ENCODE peak calls at places on chromosomes 12 and 14, in seven cellular contexts. I, J, R, P, Q, V and A are unnamed samples.

GRCh38 chr14:103362780-103363179 is 22.4 kb upstream of the MARK3 start:
- DNase-seq in J (no peak), R (no peak), Q (no peak), V (peak), P (no peak), I (no peak), A (no peak)

GRCh38 chr14:23482814-23483128 is 13.3 kb downstream of the NGDN start:
- DNase-seq in P (no peak), J (no peak), V (no peak), I (no peak), R (no peak), Q (no peak), A (no peak)

GRCh38 chr14:64501326-64502171 is 2.1 kb downstream of the ZBTB25 start:
- DNase-seq in J (no peak), I (no peak), V (peak), Q (peak), R (peak), P (peak), A (no peak)

GRCh38 chr14:63933110-63933509 is 80.3 kb downstream of the SYNE2 start:
- DNase-seq in V (no peak), R (no peak), Q (no peak), J (no peak), P (no peak), I (no peak), A (no peak)

GRCh38 chr14:68508581-68508980 is 284.3 kb downstream of the ZFP36L1 start:
- DNase-seq in Q (no peak), J (no peak), P (no peak), I (no peak), R (no peak), V (no peak), A (no peak)

GRCh38 chr14:96051231-96051630 is 12.1 kb downstream of the C14orf132 start:
- DNase-seq in V (no peak), I (no peak), Q (no peak), J (no peak), R (no peak), P (no peak), A (no peak)

GRCh38 chr12:92075425-92075891 is 70.2 kb downstream of the BTG1 start:
- DNase-seq in R (peak), V (peak), I (no peak), Q (peak), P (peak), J (no peak), A (no peak)

GRCh38 chr12:29286081-29286800 is 94.7 kb downstream of the ERGIC2 start:
- DNase-seq in I (no peak), J (no peak), Q (peak), R (no peak), V (peak), P (no peak), A (no peak)

GRCh38 chr12:105935981-105936380 is 202.8 kb downstream of the NUAK1 start:
- DNase-seq in I (no peak), J (no peak), P (no peak), V (peak), R (peak), Q (peak), A (no peak)

GRCh38 chr12:78759387-78759786 is 105.2 kb upstream of the SYT1 start:
- DNase-seq in P (peak), R (peak), V (no peak), Q (peak), I (no peak), J (no peak), A (peak)

GRCh38 chr14:70094631-70095030 is 94.1 kb downstream of the SLC8A3 start:
- DNase-seq in I (no peak), V (no peak), J (no peak), P (no peak), Q (no peak), R (no peak), A (no peak)

GRCh38 chr14:74509587-74510210 is 16.1 kb downstream of the ISCA2 start:
- DNase-seq in I (no peak), V (no peak), J (no peak), R (no peak), Q (no peak), P (no peak), A (peak)

GRCh38 chr12:4589941-4590340 is 27.9 kb downstream of the DYRK4 start:
- DNase-seq in V (no peak), P (no peak), J (no peak), I (no peak), R (no peak), Q (peak), A (no peak)

GRCh38 chr12:130141105-130141504 is 21.2 kb upstream of the FZD10 start:
- DNase-seq in Q (no peak), J (no peak), R (no peak), P (no peak), V (no peak), I (no peak), A (no peak)

GRCh38 chr12:62522984-62523383 is 56.4 kb downstream of the MON2 start:
- DNase-seq in P (no peak), Q (peak), V (no peak), J (no peak), R (no peak), I (no peak), A (no peak)

GRCh38 chr12:120495189-120495722 is 657 bp upstream of the DYNLL1 start:
- DNase-seq in R (peak), P (peak), J (no peak), V (no peak), I (no peak), Q (no peak), A (no peak)

GRCh38 chr14:80605536-80605935 is 336.0 kb downstream of the CEP128 start:
- DNase-seq in J (no peak), P (no peak), R (no peak), V (peak), I (no peak), Q (no peak), A (no peak)

GRCh38 chr14:67459336-67459735 is 29.2 kb downstream of the TMEM229B start:
- DNase-seq in Q (no peak), I (no peak), V (no peak), P (no peak), J (no peak), R (no peak), A (no peak)

GRCh38 chr12:122459211-122459610 is 36.7 kb upstream of the CLIP1 start:
- DNase-seq in Q (no peak), J (no peak), I (no peak), V (no peak), R (peak), P (no peak), A (no peak)

GRCh38 chr14:65846469-65846868 is 433.9 kb downstream of the FUT8 start:
- DNase-seq in J (no peak), I (no peak), Q (no peak), R (no peak), P (no peak), V (no peak), A (no peak)

GRCh38 chr12:9742665-9743064 is 9.8 kb upstream of the CLECL1 start:
- DNase-seq in R (no peak), J (no peak), P (no peak), I (no peak), Q (no peak), V (no peak), A (no peak)

GRCh38 chr14:92549853-92550244 is 36.3 kb downstream of the RIN3 start:
- DNase-seq in I (no peak), P (no peak), V (no peak), J (no peak), R (no peak), Q (peak), A (no peak)

DNA sequence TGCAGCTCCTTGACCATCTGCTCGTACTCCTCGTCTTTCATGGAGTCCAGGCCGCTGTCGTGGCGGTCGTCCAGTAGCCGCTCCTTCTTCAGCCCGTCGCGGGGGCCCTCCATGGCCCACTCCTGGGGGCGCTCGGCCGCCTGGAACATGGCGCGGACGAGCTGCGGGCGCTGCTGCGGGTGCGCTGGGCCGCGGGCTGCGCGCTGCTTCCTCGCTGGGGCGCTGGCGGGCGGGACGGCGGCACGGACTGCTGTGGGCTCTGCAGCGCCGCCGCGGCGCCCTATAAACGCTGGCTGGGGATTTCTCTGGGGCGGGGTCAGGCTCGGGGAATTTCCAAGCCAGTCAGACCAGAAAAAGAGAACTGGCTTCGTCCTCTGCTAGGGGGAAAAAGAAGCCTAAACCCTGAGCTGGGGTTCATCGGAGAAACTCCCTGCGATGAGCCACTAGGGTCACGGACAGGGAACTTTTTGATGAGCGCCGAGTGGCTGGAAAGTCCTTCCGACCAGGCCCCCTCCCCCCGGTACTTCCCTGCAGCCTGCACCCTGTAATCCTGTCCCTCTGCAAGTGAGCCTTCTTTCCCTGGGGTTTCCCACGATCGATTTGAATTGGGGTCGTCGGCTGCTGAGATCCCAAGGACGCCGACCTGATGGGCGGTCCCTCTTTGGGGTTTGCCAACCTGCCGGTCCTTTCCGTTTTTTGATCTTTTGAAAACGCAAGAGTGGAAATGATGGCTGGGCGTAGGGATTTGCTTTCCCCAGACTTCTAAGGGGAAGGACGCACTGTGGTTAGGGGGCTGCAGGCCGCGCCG is at the start of gene NFKBIA:
- DNase-seq in Q (peak), P (peak), R (peak), I (no peak), V (peak), J (peak), A (peak)
- H2AK5ac ChIP-seq in Q (peak), P (peak), R (peak), I (peak), V (peak), J (peak), A (no peak)

GRCh38 chr12:24560867-24561266 is 388.0 kb downstream of the BCAT1 start:
- DNase-seq in R (peak), V (no peak), J (no peak), Q (no peak), P (peak), I (no peak), A (no peak)
- H2AK5ac ChIP-seq in R (no peak), V (no peak), J (no peak), Q (peak), P (peak), I (no peak), A (no peak)

DNA sequence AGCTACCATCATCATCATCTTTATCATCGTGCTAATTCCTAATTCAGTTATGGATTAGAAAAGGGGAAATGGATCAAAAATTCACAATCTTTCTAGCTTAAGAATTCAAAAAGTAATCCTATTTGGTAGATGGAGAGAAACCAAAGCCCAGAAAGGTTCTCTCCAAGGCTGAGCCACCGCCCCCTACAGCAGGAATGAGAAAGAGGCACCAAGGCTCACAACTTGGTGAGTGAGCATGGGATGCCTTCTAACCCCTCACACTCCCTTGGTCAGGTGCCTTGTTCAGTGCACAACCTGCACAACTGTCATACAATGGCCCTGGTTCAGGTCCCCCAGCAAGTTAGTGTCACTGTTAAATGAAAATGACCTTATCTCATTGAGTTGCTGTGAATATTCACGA is 171.5 kb downstream of the ANO2 start:
- DNase-seq in I (no peak), R (no peak), J (no peak), V (no peak), Q (no peak), P (peak), A (no peak)
- H2AK5ac ChIP-seq in I (no peak), R (no peak), J (no peak), V (no peak), Q (no peak), P (no peak), A (no peak)

DNA sequence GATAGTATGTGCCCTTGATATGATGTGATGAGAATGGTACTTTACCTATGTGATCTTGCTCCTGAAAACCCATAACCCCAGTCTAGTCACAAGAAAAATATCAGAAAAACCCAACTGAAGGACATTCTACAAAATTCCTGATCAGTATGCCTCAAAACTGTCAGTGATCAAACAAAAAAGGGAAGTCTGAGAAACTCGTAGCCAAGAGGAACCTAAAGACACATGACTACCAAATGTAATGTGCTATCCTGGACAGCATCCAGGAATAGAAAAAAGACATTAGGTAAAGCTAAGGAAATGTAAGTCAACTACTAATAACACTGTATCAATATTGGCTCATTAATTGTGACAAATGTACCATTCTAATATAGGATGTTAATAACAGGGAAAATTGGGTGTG is 4.1 kb upstream of the WIF1 start:
- DNase-seq in J (no peak), R (no peak), V (no peak), Q (no peak), I (no peak), P (no peak), A (no peak)
- H2AK5ac ChIP-seq in J (no peak), R (no peak), V (no peak), Q (no peak), I (no peak), P (no peak), A (no peak)

GRCh38 chr12:12992418-12993175 is 7.5 kb downstream of the HEBP1 start:
- DNase-seq in J (no peak), V (peak), Q (peak), R (peak), I (no peak), P (peak), A (no peak)
- H2AK5ac ChIP-seq in J (no peak), V (peak), Q (peak), R (no peak), I (no peak), P (no peak), A (no peak)